ENCODE peak calls at places on chromosomes 1 and 21, in four cellular contexts. E is Right ventricle myocardium superior, G is aorta, T is astrocyte of the cerebellum. R is an unnamed sample.

GRCh38 chr1:153882296-153882912 is 40.4 kb downstream of the GATAD2B start:
- DNase-seq in E (no peak), G (no peak), T (no peak), R (no peak)

GRCh38 chr1:209646558-209646957 is 5.7 kb downstream of the LAMB3 start:
- DNase-seq in T (no peak), E (no peak), G (no peak), R (no peak)

GRCh38 chr21:36852864-36853263 is 113.6 kb downstream of the HLCS start:
- DNase-seq in T (no peak), G (no peak), E (no peak), R (no peak)

GRCh38 chr1:42135426-42135825 is 17.8 kb upstream of the GUCA2B start:
- DNase-seq in T (no peak), G (no peak), E (no peak), R (no peak)

GRCh38 chr1:248243204-248243603 is 12.0 kb downstream of the OR2M4 start:
- DNase-seq in E (no peak), G (no peak), T (no peak), R (no peak)

GRCh38 chr1:245797592-245798366 is 643.0 kb downstream of the KIF26B start:
- DNase-seq in T (no peak), E (no peak), G (no peak), R (no peak)

GRCh38 chr1:9482403-9482802 is 56.9 kb upstream of the SLC25A33 start:
- DNase-seq in T (no peak), E (no peak), G (no peak), R (no peak)

GRCh38 chr1:237012789-237013383 is 8.6 kb upstream of the MT1HL1 start:
- DNase-seq in G (peak; percentile 97), E (peak; percentile 88), T (peak; percentile 96), R (peak; percentile 71)

GRCh38 chr1:162902372-162902771 is 41.4 kb upstream of the CCDC190 start:
- DNase-seq in E (no peak), G (no peak), T (no peak), R (no peak)

GRCh38 chr1:62744594-62745577 is 39.0 kb upstream of the ATG4C start:
- DNase-seq in E (no peak), T (no peak), G (no peak), R (no peak)

GRCh38 chr1:174051956-174052355 is 29.8 kb upstream of the RC3H1 start:
- DNase-seq in E (no peak), T (no peak), G (no peak), R (peak; percentile 75)

R was measured in right cardiac atrium.